ENCODE peak calls at places on chromosome 19, in five cellular contexts. R, F, I, G and X are unnamed samples.

GRCh38 chr19:46478356-46478986 is 7.1 kb upstream of the PNMA8A start:
- DNase-seq in R (peak), F (peak), G (no peak), I (no peak), X (no peak)

GRCh38 chr19:17125052-17125727 is 49.6 kb downstream of the MYO9B start:
- DNase-seq in G (no peak), R (no peak), F (no peak), I (no peak), X (no peak)

GRCh38 chr19:29965529-29965928 is 23.5 kb downstream of the URI1 start:
- DNase-seq in F (no peak), R (no peak), I (no peak), G (no peak), X (no peak)

GRCh38 chr19:55241143-55241934 is 12.8 kb upstream of the TMEM86B start:
- DNase-seq in F (no peak), R (no peak), I (no peak), G (no peak), X (no peak)

GRCh38 chr19:48966541-48967345 is 1.6 kb downstream of the FTL start:
- DNase-seq in G (no peak), R (no peak), I (no peak), F (no peak), X (no peak)

GRCh38 chr19:17209126-17210036 is 5.8 kb upstream of the USE1 start:
- DNase-seq in F (peak), R (peak), I (peak), G (no peak), X (no peak)

GRCh38 chr19:51749979-51750378 is 1.7 kb downstream of the FPR1 start:
- DNase-seq in F (no peak), I (no peak), G (no peak), R (no peak), X (no peak)

GRCh38 chr19:41531438-41532311 is 44.3 kb upstream of the CEACAM21 start:
- DNase-seq in R (peak), F (no peak), I (no peak), G (no peak), X (no peak)

GRCh38 chr19:17205237-17206140 is 9.7 kb upstream of the USE1 start:
- DNase-seq in R (peak), F (peak), G (no peak), I (peak), X (no peak)

GRCh38 chr19:18629166-18630088 is 7.4 kb upstream of the KLHL26 start:
- DNase-seq in G (no peak), R (no peak), F (no peak), I (no peak), X (no peak)

GRCh38 chr19:1238373-1239303 is 833 bp upstream of the CBARP start:
- DNase-seq in G (no peak), F (no peak), I (no peak), R (no peak), X (no peak)

GRCh38 chr19:35478794-35479193 is 11.5 kb downstream of the KRTDAP start:
- DNase-seq in F (no peak), G (no peak), I (no peak), R (no peak), X (no peak)

GRCh38 chr19:17673937-17674799 is 14.0 kb downstream of the UNC13A start:
- DNase-seq in I (no peak), F (no peak), G (no peak), R (no peak), X (no peak)

GRCh38 chr19:48656840-48657474 is 11.0 kb upstream of the CA11 start:
- DNase-seq in F (no peak), I (no peak), G (no peak), R (peak), X (no peak)

GRCh38 chr19:5138606-5139594 is 170.0 kb downstream of the KDM4B start:
- DNase-seq in I (no peak), G (no peak), R (no peak), F (no peak), X (no peak)

DNA sequence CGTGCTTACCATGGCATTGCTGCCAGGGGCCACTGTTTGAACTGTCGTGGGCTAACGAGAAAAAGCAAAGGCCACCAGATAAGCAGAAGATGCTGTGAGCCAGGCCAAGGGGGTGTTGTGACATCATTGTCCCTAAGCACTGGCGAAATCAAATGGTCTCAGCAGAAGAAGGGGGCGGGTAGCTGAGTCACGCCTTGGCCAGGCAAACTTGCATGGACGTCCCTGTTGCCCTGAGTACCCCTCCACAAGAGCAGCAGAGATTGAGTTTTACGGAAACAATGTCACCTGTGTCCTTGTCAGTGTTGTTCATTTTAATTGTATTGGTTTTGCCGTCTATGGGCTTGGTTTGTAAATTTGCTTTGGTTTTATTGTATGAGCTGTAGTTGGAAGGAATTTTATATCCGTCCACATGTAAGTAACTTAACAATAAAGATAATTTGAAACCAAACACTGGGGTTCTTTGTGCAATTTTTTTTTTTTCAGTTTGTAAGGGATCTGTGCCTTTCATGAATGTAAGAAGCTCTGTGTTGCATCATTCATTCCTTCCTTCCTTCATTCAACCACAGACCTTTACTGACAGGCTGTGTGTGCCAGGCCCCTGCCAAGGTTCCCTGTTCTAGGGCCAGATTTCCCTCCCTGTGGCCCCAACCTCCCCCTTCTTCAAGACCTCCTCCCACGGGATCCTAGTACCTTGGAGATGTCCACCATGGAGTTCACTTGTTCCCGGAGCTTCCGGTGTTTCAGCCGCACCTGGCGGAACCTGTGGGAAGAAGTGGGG is 12.3 kb downstream of the KCNN4 start:
- DNase-seq in R (no peak), F (no peak), I (no peak), G (no peak), X (no peak)
- H3K27ac ChIP-seq in R (no peak), F (no peak), I (no peak), G (no peak), X (peak)

DNA sequence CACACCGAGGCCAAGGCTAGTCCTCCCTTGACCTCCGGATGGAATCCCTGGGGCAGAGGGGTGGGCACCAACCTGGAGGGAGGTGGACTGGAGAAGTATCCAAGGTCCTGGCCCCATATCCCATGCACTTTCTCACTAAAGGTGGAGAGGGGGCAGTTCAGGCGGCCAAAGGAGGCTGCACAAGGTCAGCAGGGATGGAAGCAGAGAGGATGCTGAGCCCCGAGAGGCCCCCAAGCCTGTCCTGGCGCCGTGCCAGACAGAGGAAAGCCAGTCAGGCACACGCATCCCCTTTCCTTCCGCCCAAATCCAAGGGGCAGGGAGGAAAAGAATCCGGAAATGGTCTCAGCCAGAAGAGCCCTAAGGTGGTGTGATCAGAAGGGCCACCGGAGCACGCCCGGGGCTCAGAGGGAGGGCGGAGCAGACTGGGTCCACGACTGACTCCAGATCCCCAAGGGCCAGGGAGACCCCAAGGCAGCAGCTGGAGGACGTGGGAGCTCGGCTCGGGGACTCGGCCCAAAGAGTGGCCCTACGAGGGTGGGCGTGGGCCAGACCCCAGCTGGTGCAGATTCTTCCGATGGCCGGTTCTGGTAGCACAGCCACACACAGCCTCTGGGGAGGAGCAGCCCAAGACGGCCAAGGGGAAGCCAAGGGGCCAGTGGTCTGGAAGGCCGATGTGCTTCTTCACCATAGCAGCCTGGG is 60.0 kb downstream of the MLLT1 start:
- DNase-seq in R (no peak), F (no peak), G (no peak), I (no peak), X (no peak)
- H3K27ac ChIP-seq in R (no peak), F (no peak), G (peak), I (no peak), X (no peak)

DNA sequence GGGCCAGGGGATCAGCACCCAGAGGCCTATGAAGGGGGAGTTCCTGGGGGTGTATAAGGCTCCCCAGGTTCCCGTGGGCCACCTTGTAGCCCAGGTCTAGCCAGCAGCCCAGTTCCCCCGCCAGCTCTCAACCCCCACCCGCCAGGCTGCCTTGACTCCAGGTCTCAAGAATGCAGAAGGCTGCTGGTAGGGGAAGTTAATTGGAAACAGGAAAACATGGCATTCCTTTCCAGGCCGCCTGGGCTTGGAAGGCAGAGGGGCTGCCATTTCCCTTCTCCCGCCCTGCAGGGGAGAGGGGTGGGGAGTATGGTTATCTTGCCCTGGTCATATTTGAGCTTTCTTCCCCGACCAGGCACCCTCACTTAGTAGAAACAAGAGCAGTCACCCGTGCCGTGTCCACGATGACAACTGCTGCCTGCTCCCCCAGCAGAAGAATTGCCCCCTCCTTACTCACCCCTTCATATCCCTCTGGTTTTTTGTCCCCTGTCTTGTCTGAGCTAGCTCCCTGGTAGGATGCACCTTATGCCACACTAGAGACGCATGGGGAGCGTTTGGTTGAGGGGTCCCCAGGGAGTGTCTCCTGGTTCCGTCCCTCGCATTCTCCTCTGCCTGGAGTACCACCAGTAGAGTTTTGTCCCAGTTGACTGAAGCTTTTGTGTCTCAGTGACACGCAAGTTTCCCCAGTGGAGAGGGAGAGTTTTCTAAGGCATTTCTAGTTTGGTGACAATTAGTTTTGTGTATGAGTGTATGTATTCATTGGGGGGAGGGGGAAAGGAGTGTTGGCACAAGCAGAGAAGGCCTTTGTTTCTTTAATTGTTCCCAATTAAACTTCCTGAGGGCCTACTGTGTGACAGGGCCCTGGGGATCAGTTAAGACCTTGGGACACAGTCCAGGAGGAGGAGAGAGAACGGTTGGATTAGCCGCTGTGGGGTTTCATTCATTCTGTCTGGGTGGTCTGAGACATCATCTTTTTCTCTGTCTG is 4.5 kb downstream of the BICRA start:
- DNase-seq in R (no peak), I (peak), F (peak), G (no peak), X (no peak)
- H3K27ac ChIP-seq in R (no peak), I (peak), F (peak), G (peak), X (no peak)

GRCh38 chr19:50425581-50425980 is 6.8 kb downstream of the SPIB start:
- DNase-seq in G (no peak), F (no peak), R (no peak), I (no peak), X (no peak)

GRCh38 chr19:50427997-50428425 is 4.7 kb upstream of the MYBPC2 start:
- DNase-seq in R (no peak), F (peak), G (peak), I (peak), X (no peak)

GRCh38 chr19:50428768-50429463 is 3.8 kb upstream of the MYBPC2 start:
- DNase-seq in I (no peak), G (no peak), R (no peak), F (no peak), X (no peak)

GRCh38 chr19:50430888-50431342 is 1.8 kb upstream of the MYBPC2 start:
- DNase-seq in F (peak), I (no peak), G (no peak), R (no peak), X (no peak)

GRCh38 chr19:50427318-50427925 is 5.3 kb upstream of the MYBPC2 start:
- DNase-seq in F (no peak), I (no peak), G (no peak), R (no peak), X (no peak)
- H3K27ac ChIP-seq in F (no peak), I (no peak), G (peak), R (no peak), X (no peak)

GRCh38 chr19:3104708-3104983 is 10.5 kb downstream of the GNA11 start:
- DNase-seq in I (no peak), R (no peak), F (no peak), G (no peak), X (no peak)
- H3K27ac ChIP-seq in I (no peak), R (no peak), F (no peak), G (no peak), X (no peak)

GRCh38 chr19:33878912-33879810 is 82.5 kb downstream of the KCTD15 start:
- DNase-seq in F (no peak), R (no peak), G (no peak), I (no peak), X (no peak)

GRCh38 chr19:33876192-33876591 is 79.5 kb downstream of the KCTD15 start:
- DNase-seq in I (no peak), R (no peak), F (no peak), G (no peak), X (no peak)

GRCh38 chr19:33878136-33878535 is 81.5 kb downstream of the KCTD15 start:
- DNase-seq in I (no peak), F (no peak), G (no peak), R (no peak), X (no peak)

GRCh38 chr19:33876619-33877018 is 79.9 kb downstream of the KCTD15 start:
- DNase-seq in F (no peak), G (no peak), R (no peak), I (no peak), X (no peak)

GRCh38 chr19:33879818-33880575 is 83.3 kb downstream of the KCTD15 start:
- DNase-seq in R (no peak), I (no peak), G (no peak), F (no peak), X (no peak)
- H3K27ac ChIP-seq in R (no peak), I (no peak), G (no peak), F (no peak), X (no peak)